ENCODE peak calls at places on chromosome 7, in five cellular contexts. I is GM23338, L is upper lobe of left lung, F is sigmoid colon, R is breast epithelium. H is an unnamed sample.

GRCh38 chr7:96686305-96686704 is 23.3 kb downstream of the SEM1 start:
- DNase-seq in I (no peak), L (no peak), F (no peak), R (no peak), H (no peak)

GRCh38 chr7:134376693-134377092 is 60.0 kb upstream of the SLC35B4 start:
- DNase-seq in I (no peak), L (no peak), F (no peak), R (no peak), H (no peak)

GRCh38 chr7:22864855-22865606 is 42.4 kb upstream of the TOMM7 start:
- DNase-seq in I (no peak), L (no peak), F (no peak), R (no peak), H (no peak)

GRCh38 chr7:157133304-157133703 is 5.4 kb upstream of the UBE3C start:
- DNase-seq in I (no peak), L (no peak), F (no peak), R (no peak), H (no peak)

GRCh38 chr7:55483061-55483460 is 89.2 kb downstream of the VOPP1 start:
- DNase-seq in I (no peak), L (no peak), F (no peak), R (no peak), H (no peak)

GRCh38 chr7:88665892-88666514 is 93.5 kb upstream of the ZNF804B start:
- DNase-seq in I (peak; percentile 5), L (no peak), F (no peak), R (no peak), H (no peak)

GRCh38 chr7:20508109-20508508 is 107.4 kb upstream of the ABCB5 start:
- DNase-seq in I (peak; percentile 66), L (no peak), F (no peak), R (no peak), H (no peak)

GRCh38 chr7:8133188-8133848 is 128.6 kb downstream of the ICA1 start:
- DNase-seq in I (no peak), L (no peak), F (no peak), R (no peak), H (no peak)

GRCh38 chr7:18610331-18610948 is 114.9 kb downstream of the HDAC9 start:
- DNase-seq in I (peak; percentile 84), L (no peak), F (no peak), R (no peak), H (no peak)

GRCh38 chr7:21960922-21961321 is 15.2 kb upstream of the CDCA7L start:
- DNase-seq in I (no peak), L (no peak), F (no peak), R (no peak), H (no peak)

GRCh38 chr7:12794722-12795302 is 107.4 kb downstream of the ARL4A start:
- DNase-seq in I (no peak), L (no peak), F (no peak), R (no peak), H (no peak)

GRCh38 chr7:102129636-102130370 is 156.9 kb upstream of the SH2B2 start:
- DNase-seq in I (no peak), L (no peak), F (no peak), R (no peak), H (no peak)

GRCh38 chr7:70579397-70580097 is 552.4 kb upstream of the GALNT17 start:
- DNase-seq in I (no peak), L (no peak), F (no peak), R (no peak), H (no peak)

GRCh38 chr7:22319424-22320403 is 37.2 kb downstream of the RAPGEF5 start:
- DNase-seq in I (no peak), L (no peak), F (no peak), R (no peak), H (no peak)

GRCh38 chr7:107035446-107035845 is 9.1 kb upstream of the PRKAR2B start:
- DNase-seq in I (no peak), L (no peak), F (no peak), R (no peak), H (no peak)

GRCh38 chr7:92366730-92367129 is 80.6 kb upstream of the GATAD1 start:
- DNase-seq in I (no peak), L (no peak), F (no peak), R (no peak), H (no peak)

GRCh38 chr7:76343294-76343930 is 15.4 kb downstream of the YWHAG start:
- DNase-seq in I (no peak), L (no peak), F (peak; percentile 5), R (no peak), H (no peak)

GRCh38 chr7:55086413-55087201 is 67.8 kb downstream of the EGFR start:
- DNase-seq in I (no peak), L (no peak), F (no peak), R (no peak), H (no peak)

GRCh38 chr7:96962221-96962620 is 43.1 kb upstream of the DLX6 start:
- DNase-seq in I (no peak), L (no peak), F (no peak), R (no peak), H (no peak)

GRCh38 chr7:42914726-42915045 is 2.8 kb upstream of the C7orf25 start:
- DNase-seq in I (no peak), L (no peak), F (no peak), R (no peak), H (no peak)

DNA sequence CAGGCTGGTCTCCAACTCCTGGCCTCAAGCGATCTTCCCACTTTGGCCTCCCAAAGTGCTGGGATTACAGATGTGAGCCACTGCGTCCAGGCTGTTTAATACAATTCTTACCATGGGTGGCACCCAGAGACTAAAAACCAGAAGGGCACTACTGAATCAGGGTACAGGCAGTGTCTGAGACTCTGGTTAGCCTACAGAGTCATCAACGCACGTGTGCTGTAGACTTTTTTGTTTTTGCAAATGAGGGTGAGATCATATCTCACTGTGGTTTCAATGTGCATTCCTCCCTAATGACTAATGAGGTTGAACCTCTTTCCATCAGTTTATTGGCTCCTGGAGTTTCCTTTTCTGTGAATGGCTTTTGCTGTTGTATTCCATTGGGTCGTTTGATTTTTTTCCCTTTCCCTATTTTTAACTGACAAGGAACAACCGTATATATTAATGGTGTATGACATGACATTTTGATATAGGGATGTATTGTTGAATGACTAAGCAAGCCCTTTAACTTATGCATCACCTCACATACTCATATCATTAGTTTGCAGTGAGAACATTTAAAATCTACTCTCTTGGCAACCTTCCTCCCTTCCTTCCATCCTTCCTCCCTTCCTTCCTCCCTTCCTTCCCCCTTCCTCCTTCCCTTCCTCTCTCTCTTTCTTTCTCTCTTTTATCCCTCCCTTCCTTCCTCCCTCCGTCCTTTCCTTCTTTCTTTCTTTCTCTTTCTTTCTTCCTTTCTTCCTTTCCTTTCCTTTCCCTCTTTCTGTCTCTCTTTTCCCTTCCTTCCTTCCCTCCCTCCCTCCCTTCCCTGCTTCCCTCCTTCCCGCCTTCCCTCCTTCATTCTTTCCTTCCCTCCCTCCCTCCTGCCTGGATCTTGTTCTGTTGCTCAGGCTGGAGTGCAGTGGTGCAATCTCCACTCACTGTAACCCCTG is 9.3 kb upstream of the TMEM270 start:
- DNase-seq in I (no peak), L (no peak), F (no peak), R (no peak), H (no peak)
- TF ChIP-seq POLR2AphosphoS5 in I (no peak), L (peak; percentile 44), F (no peak), R (peak; percentile 80), H (peak; percentile 58)

GRCh38 chr7:116436305-116436826 is 63.2 kb upstream of the CAV2 start:
- DNase-seq in I (no peak), L (no peak), F (no peak), R (no peak), H (no peak)

GRCh38 chr7:116439005-116439404 is 60.5 kb upstream of the CAV2 start:
- DNase-seq in I (no peak), L (no peak), F (no peak), R (no peak), H (no peak)

GRCh38 chr7:116439856-116440549 is 59.5 kb upstream of the CAV2 start:
- DNase-seq in I (no peak), L (no peak), F (no peak), R (no peak), H (no peak)

GRCh38 chr7:116441534-116441933 is 58.0 kb upstream of the CAV2 start:
- DNase-seq in I (no peak), L (no peak), F (no peak), R (no peak), H (no peak)

DNA sequence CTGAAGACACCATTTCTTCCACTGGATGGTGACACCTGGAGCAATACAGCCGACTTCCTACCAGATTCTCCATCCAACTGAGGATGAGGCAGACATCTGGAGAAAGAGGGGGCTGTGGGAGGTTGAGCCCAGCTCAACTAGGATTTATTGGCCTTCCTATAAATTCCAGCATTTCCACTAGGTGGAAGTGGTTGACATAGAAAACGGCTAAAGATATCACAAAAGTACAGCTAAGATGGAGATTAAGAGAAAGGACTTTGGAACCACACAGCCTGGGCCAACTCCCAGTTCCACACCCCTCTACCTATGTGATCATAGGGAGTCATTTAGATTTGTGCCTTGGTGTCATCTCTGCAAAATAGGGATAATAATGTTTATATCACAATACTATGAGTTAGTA is 61.3 kb upstream of the CAV2 start:
- DNase-seq in I (peak; percentile 5), L (no peak), F (no peak), R (no peak), H (peak; percentile 34)
- H3K4me1 ChIP-seq in I (peaks cover 7% of the 10 kb centered on the region), L (no peaks in the 10 kb centered on the region), F (peaks cover 26% of the 10 kb centered on the region), R (no peaks in the 10 kb centered on the region), H (peaks cover 4% of the 10 kb centered on the region)

DNA sequence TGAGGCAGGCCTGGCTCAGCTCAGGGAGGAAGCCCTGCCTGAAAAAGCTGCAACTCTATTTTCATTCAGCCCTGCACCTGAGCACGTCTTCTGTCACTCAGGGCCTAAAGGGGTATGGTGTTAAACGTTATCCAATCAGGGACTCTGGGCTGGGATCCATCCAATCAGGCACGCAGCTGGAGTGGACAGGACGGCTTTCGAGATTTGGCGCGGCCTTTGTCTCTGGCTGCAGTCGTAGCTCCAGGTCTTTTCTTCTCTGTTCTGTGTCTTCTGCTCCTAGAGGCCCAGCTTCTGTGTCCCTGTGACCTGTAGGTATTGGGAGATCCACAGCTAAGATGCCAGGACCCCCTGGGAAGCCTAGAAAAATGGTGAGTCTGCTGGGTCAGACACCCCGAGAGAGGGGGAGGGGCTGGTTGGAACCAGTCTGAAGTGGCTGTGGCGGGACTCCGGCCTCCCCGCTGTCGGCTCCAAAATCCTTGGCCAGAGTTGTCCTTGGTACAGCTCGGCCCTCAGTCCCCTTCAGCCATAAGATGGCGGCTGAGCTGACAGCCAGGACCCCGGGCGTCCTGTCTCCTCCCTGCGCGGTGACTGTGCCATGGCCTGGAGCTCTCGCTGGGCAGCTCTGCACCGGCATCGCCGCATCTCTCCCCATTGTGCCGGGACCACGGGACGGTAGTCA is 11.7 kb upstream of the ZNF680 start:
- DNase-seq in I (peak; percentile 81), L (no peak), F (no peak), R (peak; percentile 67), H (no peak)
- TF ChIP-seq POLR2AphosphoS5 in I (peak; percentile 51), L (no peak), F (no peak), R (no peak), H (no peak)

DNA sequence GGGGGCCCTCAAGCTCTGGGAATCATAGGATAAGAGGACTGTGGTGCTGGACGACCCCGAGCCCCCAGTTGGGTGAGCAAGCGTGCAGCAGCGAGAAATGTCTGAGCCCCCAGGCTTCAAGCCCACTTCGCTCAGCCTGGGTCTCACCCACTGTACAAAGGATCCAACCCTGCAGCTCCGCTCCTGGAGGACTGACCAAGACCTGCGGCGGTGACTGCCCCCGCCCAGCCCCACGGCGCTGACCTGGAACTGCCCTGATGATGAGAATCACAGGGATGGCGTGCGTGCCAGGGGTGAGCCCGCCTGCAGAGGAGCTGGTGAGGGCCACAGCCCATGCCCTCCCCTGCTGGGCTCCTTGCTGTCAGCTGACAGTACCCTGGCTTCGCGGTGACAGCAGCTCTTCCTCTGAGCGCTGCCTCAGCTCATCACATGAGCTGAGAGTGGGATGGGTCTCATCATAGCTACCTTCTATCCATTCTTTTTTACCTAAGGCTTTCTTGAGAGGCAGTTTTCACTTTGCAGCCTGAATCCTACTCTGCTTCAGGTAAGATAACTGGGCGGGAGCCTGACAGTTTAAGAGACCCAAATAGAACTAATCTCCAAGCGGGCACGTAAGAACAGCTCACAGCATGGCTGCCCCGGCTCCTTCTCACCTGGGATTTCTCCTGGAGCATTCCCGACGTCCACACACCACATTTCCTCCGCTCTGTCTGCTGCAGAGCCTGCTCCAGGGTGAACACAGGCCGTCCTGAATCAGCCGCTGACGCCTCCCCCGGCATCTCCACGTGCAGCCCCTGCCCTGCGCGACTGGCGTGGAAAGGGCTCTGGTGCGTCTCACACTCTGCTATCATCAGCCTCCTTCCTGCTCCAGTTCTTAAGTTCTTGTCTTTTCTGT is 329.9 kb downstream of the PTPRN2 start:
- DNase-seq in I (no peak), L (no peak), F (peak; percentile 49), R (peak; percentile 40), H (no peak)
- H3K4me1 ChIP-seq in I (no peaks in the 10 kb centered on the region), L (no peaks in the 10 kb centered on the region), F (no peaks in the 10 kb centered on the region), R (no peaks in the 10 kb centered on the region), H (no peaks in the 10 kb centered on the region)

H was measured in transverse colon.